ENCODE peak calls at places on chromosomes 6 and 20, in six cellular contexts. W, F, L, S, R and M are unnamed samples.

GRCh38 chr6:149863846-149864577 is at the start of gene LRP11:
- DNase-seq in W (peak; percentile 92), F (peak; percentile 77), L (peak; percentile 83), S (peak; percentile 85), R (peak; percentile 83), M (peak; percentile 72)

GRCh38 chr6:130470777-130471176 is 105.0 kb downstream of the TMEM200A start:
- DNase-seq in W (peak; percentile 19), F (no peak), L (no peak), S (no peak), R (no peak), M (no peak)

GRCh38 chr20:47432251-47433210 is 69.2 kb upstream of the NCOA3 start:
- DNase-seq in W (no peak), F (no peak), L (no peak), S (no peak), R (no peak), M (no peak)

GRCh38 chr20:12847862-12848261 is 160.9 kb upstream of the SPTLC3 start:
- DNase-seq in W (no peak), F (no peak), L (no peak), S (no peak), R (no peak), M (no peak)

GRCh38 chr6:92376711-92377110 is 1042.6 kb downstream of the EPHA7 start:
- DNase-seq in W (no peak), F (no peak), L (no peak), S (no peak), R (no peak), M (no peak)

GRCh38 chr6:44247338-44248302 is 719 bp downstream of the HSP90AB1 start:
- DNase-seq in W (peak; percentile 88), F (peak; percentile 76), L (peak; percentile 92), S (peak; percentile 56), R (no peak), M (peak; percentile 89)

GRCh38 chr6:89298680-89299450 is 16.2 kb downstream of the GABRR2 start:
- DNase-seq in W (peak; percentile 12), F (peak; percentile 19), L (peak; percentile 62), S (no peak), R (no peak), M (no peak)

GRCh38 chr20:36085686-36086267 is 68.8 kb upstream of the EPB41L1 start:
- DNase-seq in W (peak; percentile 91), F (no peak), L (no peak), S (no peak), R (no peak), M (no peak)

GRCh38 chr6:2841264-2842138 is at the start of gene SERPINB1:
- DNase-seq in W (peak; percentile 99), F (peak; percentile 70), L (peak; percentile 80), S (peak; percentile 98), R (no peak), M (peak; percentile 69)

GRCh38 chr6:66149132-66149531 is 442.1 kb upstream of the EYS start:
- DNase-seq in W (no peak), F (no peak), L (no peak), S (no peak), R (no peak), M (no peak)

GRCh38 chr6:118589186-118589585 is 41.1 kb downstream of the PLN start:
- DNase-seq in W (no peak), F (no peak), L (no peak), S (no peak), R (no peak), M (no peak)

GRCh38 chr6:1855890-1856289 is 246.2 kb downstream of the FOXC1 start:
- DNase-seq in W (no peak), F (no peak), L (no peak), S (no peak), R (no peak), M (no peak)

GRCh38 chr20:35303382-35303734 is 11.1 kb upstream of the FAM83C start:
- DNase-seq in W (no peak), F (no peak), L (no peak), S (no peak), R (no peak), M (no peak)